ENCODE peak calls at places on chromosome 10, in six cellular contexts. K is K562, J is HepG2, L is upper lobe of left lung, O is H1, F is sigmoid colon. X is an unnamed sample.

GRCh38 chr10:69124558-69125121 is 662 bp downstream of the VPS26A start:
- DNase-seq in K (peak), J (peak), L (no peak), O (no peak), F (no peak), X (peak)

GRCh38 chr10:80205478-80206276 is at the start of gene ANXA11:
- DNase-seq in K (peak), J (peak), L (peak), O (peak), F (peak), X (peak)

GRCh38 chr10:88125766-88126165 is 262.3 kb downstream of the PTEN start:
- DNase-seq in K (no peak), J (no peak), L (no peak), O (no peak), F (no peak), X (no peak)

GRCh38 chr10:17219024-17219423 is 9.0 kb upstream of the VIM start:
- DNase-seq in K (no peak), J (no peak), L (no peak), O (no peak), F (no peak), X (no peak)

GRCh38 chr10:55630491-55631056 is 730.5 kb downstream of the ZWINT start:
- DNase-seq in K (no peak), J (no peak), L (peak), O (no peak), F (no peak), X (no peak)

GRCh38 chr10:132546567-132547420 is 9.2 kb downstream of the INPP5A start:
- DNase-seq in K (no peak), J (no peak), L (peak), O (no peak), F (peak), X (peak)

GRCh38 chr10:26997610-26998009 is 102.7 kb downstream of the ANKRD26 start:
- DNase-seq in K (no peak), J (no peak), L (no peak), O (no peak), F (no peak), X (no peak)

GRCh38 chr10:6136215-6137201 is 47.7 kb downstream of the RBM17 start:
- DNase-seq in K (no peak), J (no peak), L (no peak), O (no peak), F (peak), X (no peak)

GRCh38 chr10:78664929-78665525 is 403.7 kb upstream of the ZMIZ1 start:
- DNase-seq in K (peak), J (no peak), L (no peak), O (no peak), F (no peak), X (no peak)

GRCh38 chr10:15684768-15685167 is 35.0 kb downstream of the ITGA8 start:
- DNase-seq in K (no peak), J (no peak), L (no peak), O (no peak), F (no peak), X (no peak)

GRCh38 chr10:670990-671389 is 18.5 kb downstream of the DIP2C start:
- DNase-seq in K (no peak), J (no peak), L (peak), O (no peak), F (no peak), X (peak)

GRCh38 chr10:80472234-80473095 is 18.4 kb downstream of the TSPAN14 start:
- DNase-seq in K (no peak), J (no peak), L (no peak), O (no peak), F (no peak), X (no peak)

GRCh38 chr10:108783897-108784296 is 1139.4 kb downstream of the XPNPEP1 start:
- DNase-seq in K (peak), J (peak), L (no peak), O (peak), F (no peak), X (no peak)

DNA sequence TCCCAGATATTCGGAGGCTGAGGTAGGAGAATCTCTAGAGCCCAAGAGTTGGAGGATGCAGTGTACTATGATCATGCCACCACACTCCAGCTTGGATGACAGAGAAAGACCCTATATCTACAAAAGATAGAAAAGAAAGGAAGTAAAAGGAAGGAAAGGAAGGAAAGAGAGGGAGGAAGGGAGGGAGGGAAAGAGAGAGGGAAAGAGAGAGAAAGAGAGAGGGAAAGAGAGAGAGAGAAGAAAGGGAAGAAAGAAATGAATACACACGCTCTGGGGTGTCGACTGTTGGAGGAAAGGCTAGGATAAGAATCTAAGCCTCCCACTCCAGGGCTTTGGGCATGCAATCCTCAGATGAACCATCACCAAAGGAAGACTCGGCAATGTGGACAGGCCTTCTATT is 69.9 kb downstream of the PARD3 start:
- DNase-seq in K (no peak), J (no peak), L (no peak), O (no peak), F (no peak), X (no peak)
- TF ChIP-seq EP300 in K (no peak), J (no peak), L (no peak), O (no peak), F (no peak), X (no peak)

DNA sequence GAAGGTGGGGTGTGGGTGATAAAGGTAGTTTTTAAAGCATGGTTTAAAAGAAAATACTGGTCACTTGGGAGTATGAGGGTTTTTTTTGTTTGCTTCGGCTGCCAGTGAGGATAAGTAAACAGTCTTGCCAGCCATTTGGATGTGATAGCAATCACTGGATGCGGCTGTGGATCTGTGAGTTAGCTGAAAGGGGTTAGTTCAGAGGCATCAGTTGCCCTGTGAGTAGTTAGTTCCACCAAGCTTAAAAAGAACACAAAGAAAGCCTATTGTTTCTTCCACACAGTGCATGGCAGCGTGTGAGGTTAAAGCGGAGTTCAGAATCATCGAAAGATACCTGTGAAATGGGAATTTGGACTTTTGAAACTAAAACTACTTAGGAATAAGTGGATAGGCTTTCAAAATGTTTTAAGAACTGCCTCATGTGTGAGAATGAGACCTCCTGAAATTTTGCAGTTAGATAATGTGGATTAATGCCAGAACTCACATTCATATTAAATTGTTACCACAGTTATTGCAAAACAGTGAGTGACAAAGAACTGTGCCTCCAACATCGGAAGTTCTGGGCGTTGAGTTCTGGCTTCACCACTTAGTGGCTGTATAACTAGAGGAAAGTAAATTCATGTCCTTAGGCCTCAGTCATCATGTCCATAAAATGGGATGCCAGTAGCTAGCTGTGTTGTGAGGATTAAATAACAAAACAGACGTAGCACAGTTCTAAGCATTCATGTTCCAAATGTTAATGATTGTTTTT is 31.2 kb downstream of the KIAA1217 start:
- DNase-seq in K (no peak), J (peak), L (no peak), O (no peak), F (no peak), X (no peak)
- TF ChIP-seq POLR2AphosphoS5 in K (no peak), J (no peak), L (no peak), O (no peak), F (no peak), X (no peak)

GRCh38 chr10:85043207-85043606 is 714.8 kb downstream of the CCSER2 start:
- DNase-seq in K (no peak), J (no peak), L (no peak), O (no peak), F (no peak), X (no peak)

GRCh38 chr10:85047170-85047834 is 718.9 kb downstream of the CCSER2 start:
- DNase-seq in K (no peak), J (no peak), L (no peak), O (no peak), F (no peak), X (no peak)

GRCh38 chr10:85047979-85048378 is 719.6 kb downstream of the CCSER2 start:
- DNase-seq in K (no peak), J (no peak), L (no peak), O (no peak), F (no peak), X (no peak)

GRCh38 chr10:85045046-85045445 is 716.7 kb downstream of the CCSER2 start:
- DNase-seq in K (no peak), J (no peak), L (no peak), O (no peak), F (no peak), X (no peak)

DNA sequence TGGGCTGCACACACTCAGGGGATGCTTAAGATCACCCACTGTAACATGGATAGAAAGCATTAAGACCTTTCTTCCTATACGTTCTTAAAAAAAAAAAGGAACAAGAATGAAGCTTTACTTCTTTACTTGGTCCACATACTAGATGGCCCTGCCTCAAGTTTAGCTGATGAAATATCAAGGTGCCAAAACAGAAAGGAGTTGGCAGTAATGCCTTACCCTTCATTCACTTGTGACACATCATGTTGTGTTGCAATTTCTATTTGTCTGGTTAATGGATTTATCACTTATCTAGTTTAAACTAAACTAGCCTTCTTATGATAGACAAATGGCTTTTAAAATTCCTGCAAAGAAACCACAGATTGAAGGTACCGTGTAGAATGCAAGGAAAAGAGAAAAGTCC is 720.3 kb downstream of the CCSER2 start:
- DNase-seq in K (no peak), J (no peak), L (no peak), O (no peak), F (no peak), X (no peak)
- TF ChIP-seq EP300 in K (no peak), J (no peak), L (no peak), O (no peak), F (no peak), X (no peak)

DNA sequence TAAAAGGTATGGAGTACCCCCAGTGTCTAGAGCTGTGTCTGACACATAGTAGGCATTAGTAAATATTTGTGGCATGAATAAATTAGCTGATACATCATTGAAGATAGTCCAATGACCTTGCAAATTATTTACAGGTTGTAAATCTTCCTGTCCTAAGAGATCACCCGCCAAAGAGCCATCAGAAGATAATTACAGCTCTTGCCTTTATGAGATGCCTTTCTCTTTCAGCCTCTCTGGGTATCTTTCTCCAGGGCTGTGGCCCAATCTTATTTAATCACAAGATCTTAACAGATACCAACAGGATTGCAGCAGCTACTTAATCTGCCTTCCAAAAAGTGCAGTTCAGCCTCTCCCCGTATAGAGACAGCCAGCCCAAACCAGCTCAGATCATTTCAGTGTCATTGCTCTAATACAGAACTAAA is 41.5 kb downstream of the MYOF start:
- DNase-seq in K (no peak), J (no peak), L (no peak), O (no peak), F (peak), X (no peak)
- TF ChIP-seq POLR2AphosphoS5 in K (no peak), J (no peak), L (no peak), O (no peak), F (no peak), X (no peak)

GRCh38 chr10:89156161-89156560 is 51.0 kb downstream of the CH25H start:
- DNase-seq in K (no peak), J (no peak), L (no peak), O (no peak), F (no peak), X (no peak)
- TF ChIP-seq EP300 in K (no peak), J (no peak), L (no peak), O (no peak), F (no peak), X (no peak)

DNA sequence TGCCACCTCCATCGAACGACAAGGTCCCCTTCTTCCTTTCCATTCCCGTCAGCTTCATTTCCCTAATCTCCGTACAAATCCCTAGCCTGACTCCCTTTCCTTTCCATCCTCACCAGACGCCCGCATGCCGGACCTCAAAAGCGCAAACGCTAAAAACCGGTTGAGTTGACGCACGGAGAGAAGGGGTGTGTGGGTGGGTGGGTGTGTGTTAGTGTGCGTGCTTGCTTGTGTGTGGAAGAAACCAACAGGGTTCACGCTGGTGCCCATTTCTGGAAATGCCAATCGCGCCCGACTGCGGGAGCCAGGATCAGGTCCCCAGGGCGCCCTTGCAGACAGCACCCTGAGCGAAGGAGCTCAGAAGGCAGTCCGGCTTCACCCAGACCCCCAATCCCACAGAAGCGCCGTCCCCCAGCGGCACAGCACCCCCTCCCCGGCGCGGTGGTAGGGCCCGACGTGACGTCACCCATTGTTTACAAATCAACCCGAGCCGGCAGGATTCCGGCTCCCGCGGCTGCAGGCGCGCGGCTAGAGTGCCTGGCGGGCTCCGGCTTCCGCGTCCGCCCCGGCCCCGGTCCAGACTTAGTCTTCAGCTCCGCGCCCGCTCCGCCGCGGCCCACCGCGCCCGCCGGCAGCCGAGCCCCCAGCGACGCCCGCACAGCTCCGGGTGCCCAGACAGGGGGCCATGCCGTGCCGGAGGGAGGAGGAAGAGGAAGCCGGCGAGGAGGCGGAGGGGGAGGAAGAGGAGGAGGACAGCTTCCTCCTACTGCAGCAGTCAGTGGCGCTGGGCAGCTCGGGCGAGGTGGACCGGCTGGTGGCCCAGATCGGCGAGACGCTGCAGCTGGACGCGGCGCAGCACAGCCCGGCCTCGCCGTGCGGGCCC is at the start of gene FRAT1:
- DNase-seq in K (peak), J (peak), L (peak), O (peak), F (peak), X (peak)
- TF ChIP-seq POLR2AphosphoS5 in K (peak), J (peak), L (peak), O (peak), F (peak), X (peak)

GRCh38 chr10:128011059-128011979 is 104.4 kb downstream of the PTPRE start:
- DNase-seq in K (peak), J (peak), L (peak), O (peak), F (peak), X (peak)

GRCh38 chr10:128016423-128017060 is 109.6 kb downstream of the PTPRE start:
- DNase-seq in K (no peak), J (no peak), L (no peak), O (no peak), F (peak), X (no peak)

GRCh38 chr10:128009768-128010167 is 102.9 kb downstream of the PTPRE start:
- DNase-seq in K (no peak), J (no peak), L (no peak), O (no peak), F (peak), X (no peak)

GRCh38 chr10:128017825-128018224 is 108.4 kb downstream of the MKI67 start:
- DNase-seq in K (no peak), J (no peak), L (peak), O (no peak), F (peak), X (no peak)

GRCh38 chr10:128013626-128014025 is 106.7 kb downstream of the PTPRE start:
- DNase-seq in K (no peak), J (no peak), L (no peak), O (no peak), F (peak), X (no peak)
- TF ChIP-seq EP300 in K (no peak), J (no peak), L (no peak), O (no peak), F (no peak), X (no peak)

X was measured in transverse colon.